ENCODE peak calls at places on chromosomes 4 and X, in five cellular contexts. T, C, L, S and O are unnamed samples.

GRCh38 chr4:1727117-1728031 is 6.1 kb downstream of the TACC3 start:
- DNase-seq in S (no peak), C (peak; percentile 88), L (no peak), T (no peak), O (peak; percentile 99)

GRCh38 chr4:107548211-107548905 is 171.7 kb downstream of the PAPSS1 start:
- DNase-seq in S (no peak), C (peak; percentile 26), L (no peak), T (no peak), O (no peak)

GRCh38 chr4:165600959-165601674 is 222.3 kb downstream of the CPE start:
- DNase-seq in T (no peak), S (no peak), L (no peak), C (peak; percentile 59), O (no peak)

GRCh38 chr4:113574636-113575103 is 186.9 kb downstream of the CAMK2D start:
- DNase-seq in L (peak; percentile 33), C (peak; percentile 72), T (no peak), S (no peak), O (no peak)

GRCh38 chr4:151730003-151730559 is 30.7 kb downstream of the GATB start:
- DNase-seq in T (no peak), C (peak; percentile 18), L (no peak), S (no peak), O (peak; percentile 49)

GRCh38 chr4:132334081-132334480 is 815.0 kb upstream of the PCDH10 start:
- DNase-seq in T (no peak), L (no peak), S (no peak), C (peak; percentile 50), O (no peak)

GRCh38 chr4:82784615-82785247 is 13.9 kb downstream of the SCD5 start:
- DNase-seq in T (no peak), C (peak; percentile 68), S (no peak), L (no peak), O (no peak)

GRCh38 chr4:173091362-173091761 is 77.2 kb upstream of the GALNT7 start:
- DNase-seq in S (no peak), C (no peak), L (no peak), T (no peak), O (no peak)

GRCh38 chr4:16037901-16038300 is 45.9 kb downstream of the PROM1 start:
- DNase-seq in C (no peak), T (no peak), S (no peak), L (no peak), O (no peak)

GRCh38 chr4:10496200-10496599 is 39.0 kb upstream of the ZNF518B start:
- DNase-seq in S (peak; percentile 79), C (no peak), T (no peak), L (no peak), O (no peak)

GRCh38 chr4:124053872-124054538 is 657.4 kb downstream of the SPRY1 start:
- DNase-seq in S (no peak), T (no peak), C (peak; percentile 79), L (no peak), O (no peak)

GRCh38 chr4:10336471-10336870 is 120.8 kb downstream of the ZNF518B start:
- DNase-seq in C (no peak), L (peak; percentile 30), S (no peak), T (no peak), O (no peak)

GRCh38 chr4:137635108-137635507 is 102.8 kb upstream of the PCDH18 start:
- DNase-seq in T (no peak), S (no peak), L (peak; percentile 36), C (no peak), O (no peak)

GRCh38 chrX:71910526-71911022 is at the start of gene NHSL2:
- DNase-seq in L (no peak), S (no peak), T (peak; percentile 8), C (peak; percentile 56), O (no peak)

GRCh38 chrX:129606918-129607317 is 47.8 kb downstream of the APLN start:
- DNase-seq in S (no peak), L (no peak), T (peak; percentile 51), C (peak; percentile 16), O (peak; percentile 55)

GRCh38 chr4:176830971-176831370 is 38.2 kb upstream of the VEGFC start:
- DNase-seq in S (no peak), L (no peak), C (peak; percentile 69), T (no peak), O (no peak)

GRCh38 chrX:43349363-43349762 is 306.7 kb upstream of the MAOA start:
- DNase-seq in S (peak; percentile 46), L (no peak), T (peak; percentile 13), C (no peak), O (no peak)

GRCh38 chr4:121072836-121073362 is 564 bp upstream of the NDNF start:
- DNase-seq in T (no peak), C (no peak), S (no peak), L (no peak), O (no peak)

GRCh38 chr4:150369434-150370141 is 212.4 kb upstream of the MAB21L2 start:
- DNase-seq in C (no peak), T (no peak), L (no peak), S (no peak), O (no peak)

GRCh38 chr4:73870778-73871177 is 1.6 kb downstream of the CXCL1 start:
- DNase-seq in T (no peak), S (no peak), L (no peak), C (no peak), O (no peak)